ENCODE peak calls at places on chromosomes 1 and 21, in ten cellular contexts. One of them, this sample, is unnamed.
A peak's percentile ranks its signal among the peaks of the same experiment; 100 is the strongest.

GRCh38 chr1:212970085-212970484 is 19.7 kb downstream of the VASH2 start:
- DNase-seq in IMR-90: no peak
- DNase-seq in brain microvascular endothelial cell: no peak
- DNase-seq in Karpas-422: no peak
- DNase-seq in K562: no peak
- DNase-seq in ovary: no peak
- DNase-seq in hepatocyte: no peak
- DNase-seq in ascending aorta: peak; percentile 31
- DNase-seq in adrenal gland: no peak
- DNase-seq in CD4-positive, alpha-beta memory T cell: no peak
- DNase-seq in this sample: no peak

GRCh38 chr1:196148367-196148970 is 459.8 kb downstream of the KCNT2 start:
- DNase-seq in adrenal gland: no peak
- DNase-seq in CD4-positive, alpha-beta memory T cell: peak; percentile 16
- DNase-seq in brain microvascular endothelial cell: no peak
- DNase-seq in Karpas-422: peak; percentile 74
- DNase-seq in IMR-90: peak; percentile 57
- DNase-seq in hepatocyte: peak; percentile 22
- DNase-seq in ovary: no peak
- DNase-seq in K562: peak; percentile 23
- DNase-seq in ascending aorta: no peak
- DNase-seq in this sample: peak; percentile 26

GRCh38 chr1:232340448-232340847 is 289.5 kb downstream of the SIPA1L2 start:
- DNase-seq in K562: no peak
- DNase-seq in brain microvascular endothelial cell: no peak
- DNase-seq in ovary: no peak
- DNase-seq in CD4-positive, alpha-beta memory T cell: no peak
- DNase-seq in hepatocyte: no peak
- DNase-seq in adrenal gland: no peak
- DNase-seq in IMR-90: no peak
- DNase-seq in Karpas-422: no peak
- DNase-seq in ascending aorta: no peak
- DNase-seq in this sample: no peak

GRCh38 chr1:9406111-9406510 is 113.4 kb downstream of the SPSB1 start:
- DNase-seq in brain microvascular endothelial cell: no peak
- DNase-seq in hepatocyte: no peak
- DNase-seq in ovary: no peak
- DNase-seq in adrenal gland: no peak
- DNase-seq in Karpas-422: no peak
- DNase-seq in IMR-90: no peak
- DNase-seq in ascending aorta: no peak
- DNase-seq in K562: no peak
- DNase-seq in CD4-positive, alpha-beta memory T cell: no peak
- DNase-seq in this sample: no peak

GRCh38 chr1:236753554-236753953 is 41.5 kb upstream of the MTR start:
- DNase-seq in ovary: no peak
- DNase-seq in IMR-90: peak; percentile 21
- DNase-seq in K562: peak; percentile 33
- DNase-seq in ascending aorta: no peak
- DNase-seq in CD4-positive, alpha-beta memory T cell: no peak
- DNase-seq in brain microvascular endothelial cell: no peak
- DNase-seq in Karpas-422: peak; percentile 70
- DNase-seq in adrenal gland: no peak
- DNase-seq in hepatocyte: peak; percentile 60
- DNase-seq in this sample: no peak

GRCh38 chr1:92446990-92447681 is 39.6 kb downstream of the GFI1 start:
- DNase-seq in ascending aorta: no peak
- DNase-seq in IMR-90: peak; percentile 35
- DNase-seq in CD4-positive, alpha-beta memory T cell: no peak
- DNase-seq in brain microvascular endothelial cell: peak; percentile 42
- DNase-seq in hepatocyte: no peak
- DNase-seq in adrenal gland: no peak
- DNase-seq in ovary: no peak
- DNase-seq in Karpas-422: no peak
- DNase-seq in K562: no peak
- DNase-seq in this sample: no peak

GRCh38 chr1:61083799-61084385 is 1.5 kb downstream of the NFIA start:
- DNase-seq in Karpas-422: no peak
- DNase-seq in hepatocyte: no peak
- DNase-seq in K562: no peak
- DNase-seq in adrenal gland: no peak
- DNase-seq in CD4-positive, alpha-beta memory T cell: no peak
- DNase-seq in IMR-90: no peak
- DNase-seq in ovary: peak; percentile 35
- DNase-seq in brain microvascular endothelial cell: no peak
- DNase-seq in ascending aorta: no peak
- DNase-seq in this sample: no peak

GRCh38 chr1:119924948-119925898 is 28.9 kb upstream of the ADAM30 start:
- DNase-seq in ovary: no peak
- DNase-seq in IMR-90: no peak
- DNase-seq in Karpas-422: no peak
- DNase-seq in hepatocyte: no peak
- DNase-seq in K562: no peak
- DNase-seq in adrenal gland: no peak
- DNase-seq in CD4-positive, alpha-beta memory T cell: no peak
- DNase-seq in ascending aorta: no peak
- DNase-seq in brain microvascular endothelial cell: no peak
- DNase-seq in this sample: no peak

DNA sequence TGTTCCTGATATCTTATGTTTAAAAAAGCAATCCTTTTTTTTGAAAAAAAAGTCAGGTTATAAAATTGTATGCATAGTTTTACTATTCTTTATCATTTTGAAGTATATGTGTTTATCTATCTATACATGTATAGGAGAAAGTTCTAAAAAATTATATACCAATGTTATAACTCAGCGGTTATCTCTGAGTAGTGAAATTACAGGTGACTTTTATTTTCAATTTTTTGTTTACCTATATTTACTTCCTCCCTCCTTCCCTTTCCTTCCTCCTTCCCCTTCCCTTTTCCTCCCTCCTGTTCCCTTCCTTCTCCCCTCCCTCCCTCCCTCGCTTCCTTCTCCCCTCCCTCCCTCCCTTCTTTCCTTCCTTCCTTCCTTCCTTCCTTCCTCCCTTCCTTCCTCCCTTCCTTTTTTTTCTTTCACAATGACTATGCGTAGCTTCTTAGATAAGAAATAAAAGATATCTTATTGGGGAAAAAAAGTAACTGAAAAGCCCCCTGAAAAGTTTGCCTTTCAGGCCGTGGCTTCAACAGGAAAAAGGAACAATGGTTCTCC is 77.1 kb downstream of the ABCA4 start:
- DNase-seq in adrenal gland: no peak
- DNase-seq in CD4-positive, alpha-beta memory T cell: no peak
- DNase-seq in Karpas-422: no peak
- DNase-seq in brain microvascular endothelial cell: no peak
- DNase-seq in hepatocyte: no peak
- DNase-seq in K562: no peak
- DNase-seq in IMR-90: no peak
- DNase-seq in ascending aorta: no peak
- DNase-seq in ovary: no peak
- DNase-seq in this sample: no peak
- H3K27ac ChIP-seq in adrenal gland: peak overlapping the region; percentile 64
- H3K27ac ChIP-seq in CD4-positive, alpha-beta memory T cell: no peak overlapping the region
- H3K27ac ChIP-seq in Karpas-422: no peak overlapping the region
- H3K27ac ChIP-seq in brain microvascular endothelial cell: peak overlapping the region; percentile 82
- H3K27ac ChIP-seq in hepatocyte: peak overlapping the region; percentile 25
- H3K27ac ChIP-seq in K562: no peak overlapping the region
- H3K27ac ChIP-seq in IMR-90: no peak overlapping the region
- H3K27ac ChIP-seq in ascending aorta: peak overlapping the region; percentile 54
- H3K27ac ChIP-seq in ovary: no peak overlapping the region
- H3K27ac ChIP-seq in this sample: no peak overlapping the region

DNA sequence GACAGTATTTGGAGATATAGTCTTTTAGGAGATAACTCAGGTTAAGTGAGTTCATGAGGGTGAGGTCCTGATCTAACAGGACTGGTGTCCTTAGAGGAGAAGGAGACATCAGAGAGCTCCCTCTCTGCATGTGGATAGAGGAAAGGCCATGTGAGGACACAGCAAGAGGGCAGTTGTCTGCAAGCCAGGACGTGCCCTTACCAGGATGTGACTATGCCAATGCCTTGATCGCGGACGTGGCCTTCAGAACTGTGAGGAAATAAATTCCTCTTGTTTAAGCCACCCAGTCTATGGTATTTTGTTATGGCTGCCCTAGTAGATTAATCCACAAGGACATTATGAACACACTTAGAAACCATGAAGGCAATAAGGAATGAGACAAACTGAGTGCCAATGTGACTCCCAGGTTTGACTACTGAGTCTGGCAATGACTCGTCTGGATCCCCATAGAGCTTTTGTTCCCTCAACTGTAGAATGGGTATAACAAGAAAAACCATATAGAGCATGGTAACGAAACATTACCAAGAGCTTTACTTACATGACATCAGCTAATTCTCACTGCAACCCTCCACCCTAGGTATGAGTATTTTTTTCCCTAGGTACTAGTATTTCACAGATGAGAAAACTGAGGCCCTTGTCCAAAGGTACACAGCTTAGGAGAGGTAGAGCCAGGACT is 6.5 kb downstream of the URB1 start:
- DNase-seq in brain microvascular endothelial cell: no peak
- DNase-seq in CD4-positive, alpha-beta memory T cell: no peak
- DNase-seq in ascending aorta: peak; percentile 89
- DNase-seq in IMR-90: no peak
- DNase-seq in K562: no peak
- DNase-seq in ovary: no peak
- DNase-seq in Karpas-422: no peak
- DNase-seq in hepatocyte: no peak
- DNase-seq in adrenal gland: peak; percentile 85
- DNase-seq in this sample: no peak
- H3K36me3 ChIP-seq in brain microvascular endothelial cell: peaks cover 26% of the 10 kb centered on the region
- H3K36me3 ChIP-seq in CD4-positive, alpha-beta memory T cell: peaks cover 46% of the 10 kb centered on the region
- H3K36me3 ChIP-seq in ascending aorta: peaks cover 15% of the 10 kb centered on the region
- H3K36me3 ChIP-seq in IMR-90: peaks cover 25% of the 10 kb centered on the region
- H3K36me3 ChIP-seq in K562: peaks cover 87% of the 10 kb centered on the region
- H3K36me3 ChIP-seq in ovary: no peaks in the 10 kb centered on the region
- H3K36me3 ChIP-seq in Karpas-422: peaks cover 43% of the 10 kb centered on the region
- H3K36me3 ChIP-seq in hepatocyte: no peaks in the 10 kb centered on the region
- H3K36me3 ChIP-seq in adrenal gland: peaks cover 30% of the 10 kb centered on the region
- H3K36me3 ChIP-seq in this sample: peaks cover 35% of the 10 kb centered on the region

GRCh38 chr21:44549525-44550211 is 1.6 kb downstream of the KRTAP10-2 start:
- DNase-seq in brain microvascular endothelial cell: no peak
- DNase-seq in Karpas-422: no peak
- DNase-seq in ascending aorta: no peak
- DNase-seq in ovary: no peak
- DNase-seq in CD4-positive, alpha-beta memory T cell: no peak
- DNase-seq in adrenal gland: no peak
- DNase-seq in K562: no peak
- DNase-seq in IMR-90: no peak
- DNase-seq in hepatocyte: no peak
- DNase-seq in this sample: no peak

GRCh38 chr21:44548922-44549321 is 2.4 kb downstream of the KRTAP10-2 start:
- DNase-seq in K562: no peak
- DNase-seq in hepatocyte: no peak
- DNase-seq in ascending aorta: no peak
- DNase-seq in Karpas-422: no peak
- DNase-seq in CD4-positive, alpha-beta memory T cell: no peak
- DNase-seq in ovary: no peak
- DNase-seq in adrenal gland: no peak
- DNase-seq in IMR-90: no peak
- DNase-seq in brain microvascular endothelial cell: no peak
- DNase-seq in this sample: no peak

GRCh38 chr21:44550807-44551206 is 498 bp downstream of the KRTAP10-2 start:
- DNase-seq in brain microvascular endothelial cell: no peak
- DNase-seq in ascending aorta: no peak
- DNase-seq in K562: no peak
- DNase-seq in hepatocyte: no peak
- DNase-seq in adrenal gland: no peak
- DNase-seq in CD4-positive, alpha-beta memory T cell: no peak
- DNase-seq in IMR-90: no peak
- DNase-seq in Karpas-422: no peak
- DNase-seq in ovary: no peak
- DNase-seq in this sample: no peak

GRCh38 chr21:44548381-44548780 is 2.9 kb downstream of the KRTAP10-2 start:
- DNase-seq in IMR-90: no peak
- DNase-seq in CD4-positive, alpha-beta memory T cell: no peak
- DNase-seq in ovary: no peak
- DNase-seq in hepatocyte: no peak
- DNase-seq in Karpas-422: no peak
- DNase-seq in brain microvascular endothelial cell: no peak
- DNase-seq in K562: no peak
- DNase-seq in adrenal gland: no peak
- DNase-seq in ascending aorta: no peak
- DNase-seq in this sample: no peak

DNA sequence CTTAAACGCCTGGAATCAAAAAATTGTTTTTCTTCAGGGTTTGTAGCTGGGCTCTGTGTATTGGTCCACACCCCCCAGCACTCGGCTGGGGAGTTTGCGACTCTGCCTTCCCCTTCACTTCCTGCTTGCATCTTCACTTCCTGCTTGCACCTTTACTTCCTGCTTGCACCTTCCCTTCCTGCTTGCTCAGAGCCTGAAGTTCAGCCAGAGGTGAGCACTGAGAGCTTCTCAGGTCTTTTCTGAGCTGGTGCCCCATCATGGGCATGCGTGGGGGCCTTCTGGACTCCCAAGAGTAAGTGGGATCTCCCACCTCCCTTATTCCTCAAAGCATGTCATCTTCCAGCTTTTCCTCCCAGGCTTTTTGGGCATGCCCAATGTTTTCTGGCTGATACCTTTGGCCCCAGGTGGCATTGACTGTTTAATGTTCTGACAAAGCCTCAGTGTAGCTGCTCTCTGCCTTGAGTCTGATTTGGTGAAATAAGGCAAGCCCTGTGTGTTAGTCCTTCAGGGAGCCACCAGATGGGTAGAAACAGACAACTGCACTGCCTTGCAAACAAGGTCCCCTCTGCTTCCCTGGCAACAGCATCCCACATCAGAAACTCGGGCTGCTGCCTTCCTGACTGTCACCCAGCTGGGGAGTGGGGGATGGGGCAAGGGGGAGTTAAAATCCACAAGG is 3.5 kb downstream of the KRTAP10-2 start:
- DNase-seq in Karpas-422: no peak
- DNase-seq in IMR-90: no peak
- DNase-seq in hepatocyte: no peak
- DNase-seq in K562: no peak
- DNase-seq in ascending aorta: no peak
- DNase-seq in ovary: no peak
- DNase-seq in brain microvascular endothelial cell: no peak
- DNase-seq in CD4-positive, alpha-beta memory T cell: peak; percentile 50
- DNase-seq in adrenal gland: no peak
- DNase-seq in this sample: peak; percentile 47
- H3K4me3 ChIP-seq in Karpas-422: no peak overlapping the region
- H3K4me3 ChIP-seq in IMR-90: no peak overlapping the region
- H3K4me3 ChIP-seq in hepatocyte: no peak overlapping the region
- H3K4me3 ChIP-seq in K562: no peak overlapping the region
- H3K4me3 ChIP-seq in ascending aorta: no peak overlapping the region
- H3K4me3 ChIP-seq in ovary: no peak overlapping the region
- H3K4me3 ChIP-seq in brain microvascular endothelial cell: no peak overlapping the region
- H3K4me3 ChIP-seq in CD4-positive, alpha-beta memory T cell: peak overlapping the region; percentile 35
- H3K4me3 ChIP-seq in adrenal gland: no peak overlapping the region
- H3K4me3 ChIP-seq in this sample: peak overlapping the region; percentile 49

DNA sequence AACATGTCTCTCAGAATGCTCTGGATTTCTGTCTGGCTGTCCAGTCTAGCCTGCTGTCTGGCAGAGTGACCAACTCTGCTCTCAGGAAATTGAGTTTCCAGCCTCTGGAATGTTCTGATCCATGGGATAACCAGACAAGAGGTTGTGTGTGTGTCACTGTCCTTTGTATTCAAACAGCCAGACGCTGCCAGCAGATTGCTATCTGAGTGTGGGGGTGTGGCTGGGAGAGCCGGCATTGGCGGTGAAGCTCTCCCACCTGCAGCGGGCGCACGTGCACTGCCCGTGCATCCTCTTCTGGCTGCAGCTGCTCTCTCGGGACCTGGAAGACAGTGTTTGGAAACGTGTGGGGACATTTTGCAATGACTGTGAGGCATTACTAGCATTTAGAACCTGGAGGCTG is 26.1 kb downstream of the PKP1 start:
- DNase-seq in ovary: peak; percentile 31
- DNase-seq in Karpas-422: peak; percentile 63
- DNase-seq in IMR-90: peak; percentile 12
- DNase-seq in CD4-positive, alpha-beta memory T cell: no peak
- DNase-seq in ascending aorta: no peak
- DNase-seq in K562: peak; percentile 85
- DNase-seq in hepatocyte: peak; percentile 88
- DNase-seq in brain microvascular endothelial cell: peak; percentile 48
- DNase-seq in adrenal gland: peak; percentile 78
- DNase-seq in this sample: no peak
- H3K27ac ChIP-seq in ovary: no peak overlapping the region
- H3K27ac ChIP-seq in Karpas-422: no peak overlapping the region
- H3K27ac ChIP-seq in IMR-90: no peak overlapping the region
- H3K27ac ChIP-seq in CD4-positive, alpha-beta memory T cell: no peak overlapping the region
- H3K27ac ChIP-seq in ascending aorta: no peak overlapping the region
- H3K27ac ChIP-seq in K562: no peak overlapping the region
- H3K27ac ChIP-seq in hepatocyte: no peak overlapping the region
- H3K27ac ChIP-seq in brain microvascular endothelial cell: no peak overlapping the region
- H3K27ac ChIP-seq in adrenal gland: no peak overlapping the region
- H3K27ac ChIP-seq in this sample: no peak overlapping the region